ENCODE peak calls at places on chromosome 14, in four cellular contexts. V, K, Q and Z are unnamed samples.

GRCh38 chr14:61973981-61974380 is 211.8 kb downstream of the SNAPC1 start:
- DNase-seq in V (peak), K (no peak), Q (no peak), Z (no peak)

GRCh38 chr14:96519970-96520369 is 17.8 kb downstream of the PAPOLA start:
- DNase-seq in V (no peak), K (no peak), Q (no peak), Z (no peak)

GRCh38 chr14:54567224-54567633 is 301 bp downstream of the SAMD4A start:
- DNase-seq in V (no peak), K (peak), Q (no peak), Z (no peak)

GRCh38 chr14:51488569-51489220 is 163.0 kb upstream of the FRMD6 start:
- DNase-seq in V (no peak), K (no peak), Q (no peak), Z (no peak)

GRCh38 chr14:66813636-66814035 is 305.7 kb downstream of the GPHN start:
- DNase-seq in V (no peak), K (no peak), Q (no peak), Z (no peak)

GRCh38 chr14:71187633-71188356 is 280.5 kb downstream of the PCNX1 start:
- DNase-seq in V (no peak), K (no peak), Q (no peak), Z (no peak)

GRCh38 chr14:73863209-73863608 is 11.6 kb downstream of the PTGR2 start:
- DNase-seq in V (no peak), K (no peak), Q (no peak), Z (no peak)

GRCh38 chr14:56129941-56130340 is 11.7 kb downstream of the PELI2 start:
- DNase-seq in V (no peak), K (peak), Q (no peak), Z (no peak)

GRCh38 chr14:35299708-35300107 is 7.5 kb downstream of the PSMA6 start:
- DNase-seq in V (no peak), K (no peak), Q (no peak), Z (no peak)

GRCh38 chr14:96261772-96262485 is 5.9 kb downstream of the BDKRB1 start:
- DNase-seq in V (no peak), K (no peak), Q (peak), Z (no peak)

GRCh38 chr14:101564819-101565698 is 3.8 kb downstream of the DIO3 start:
- DNase-seq in V (no peak), K (no peak), Q (no peak), Z (no peak)

GRCh38 chr14:104346608-104347007 is 208.2 kb downstream of the KIF26A start:
- DNase-seq in V (no peak), K (no peak), Q (peak), Z (no peak)

GRCh38 chr14:33986804-33987203 is 35.9 kb upstream of the EGLN3 start:
- DNase-seq in V (peak), K (no peak), Q (no peak), Z (peak)

GRCh38 chr14:91186515-91187066 is 57.9 kb downstream of the GPR68 start:
- DNase-seq in V (no peak), K (no peak), Q (no peak), Z (no peak)

GRCh38 chr14:35847636-35848035 is 21.5 kb downstream of the BRMS1L start:
- DNase-seq in V (no peak), K (no peak), Q (no peak), Z (no peak)

GRCh38 chr14:54146601-54147000 is 190.0 kb upstream of the BMP4 start:
- DNase-seq in V (no peak), K (no peak), Q (no peak), Z (no peak)

GRCh38 chr14:101947577-101947903 is 16.8 kb upstream of the DYNC1H1 start:
- DNase-seq in V (no peak), K (no peak), Q (no peak), Z (no peak)

GRCh38 chr14:64193821-64194220 is 100.3 kb downstream of the ESR2 start:
- DNase-seq in V (no peak), K (no peak), Q (no peak), Z (no peak)

GRCh38 chr14:89849931-89850330 is 104.6 kb downstream of the EFCAB11 start:
- DNase-seq in V (peak), K (no peak), Q (no peak), Z (no peak)

GRCh38 chr14:101851716-101852395 is 90.3 kb downstream of the PPP2R5C start:
- DNase-seq in V (peak), K (no peak), Q (no peak), Z (no peak)

GRCh38 chr14:24430682-24431568 is 1.2 kb downstream of the KHNYN start:
- DNase-seq in V (peak), K (no peak), Q (no peak), Z (peak)

GRCh38 chr14:96042218-96042930 is 3.2 kb downstream of the C14orf132 start:
- DNase-seq in V (peak), K (no peak), Q (no peak), Z (no peak)

DNA sequence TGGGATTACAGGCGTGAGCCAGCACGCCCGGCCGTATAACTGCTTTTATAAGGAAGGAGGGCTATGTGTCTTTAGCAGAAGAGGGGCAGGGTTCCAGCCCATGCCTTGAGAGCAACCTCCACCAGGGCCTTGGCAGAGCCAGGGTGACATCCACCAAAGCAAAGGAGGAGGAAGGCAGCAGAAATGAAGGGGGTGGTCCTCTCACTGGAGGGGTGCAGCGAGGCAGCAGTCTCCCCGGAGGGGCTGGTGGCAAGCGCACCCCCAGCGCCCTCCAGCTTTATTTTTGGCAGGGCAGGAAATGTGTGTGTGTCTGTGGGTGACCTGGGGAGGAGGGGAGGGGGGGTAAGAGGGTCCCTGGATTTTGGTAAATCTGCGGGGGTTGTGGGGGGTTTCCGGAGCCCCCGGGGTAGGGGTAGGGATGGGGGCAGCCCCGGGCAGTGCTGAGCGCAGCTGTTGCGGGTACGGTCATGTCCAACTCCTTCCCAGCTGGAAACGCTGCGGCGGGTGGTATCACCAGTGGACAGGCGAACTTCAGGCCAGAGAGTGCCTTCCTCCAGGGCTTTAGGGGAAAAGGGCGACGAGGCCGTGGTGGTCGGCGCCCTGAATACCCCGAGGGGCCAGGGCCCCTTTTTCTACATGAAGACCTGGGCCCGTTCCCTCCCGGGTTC is 55.0 kb downstream of the FOS start:
- DNase-seq in V (no peak), K (no peak), Q (peak), Z (no peak)
- TF ChIP-seq CTCF in V (no peak), K (no peak), Q (no peak), Z (no peak)

GRCh38 chr14:76309572-76310551 is 66.1 kb upstream of the ESRRB start:
- DNase-seq in V (no peak), K (peak), Q (no peak), Z (no peak)
- TF ChIP-seq CTCF in V (no peak), K (peak), Q (no peak), Z (no peak)

DNA sequence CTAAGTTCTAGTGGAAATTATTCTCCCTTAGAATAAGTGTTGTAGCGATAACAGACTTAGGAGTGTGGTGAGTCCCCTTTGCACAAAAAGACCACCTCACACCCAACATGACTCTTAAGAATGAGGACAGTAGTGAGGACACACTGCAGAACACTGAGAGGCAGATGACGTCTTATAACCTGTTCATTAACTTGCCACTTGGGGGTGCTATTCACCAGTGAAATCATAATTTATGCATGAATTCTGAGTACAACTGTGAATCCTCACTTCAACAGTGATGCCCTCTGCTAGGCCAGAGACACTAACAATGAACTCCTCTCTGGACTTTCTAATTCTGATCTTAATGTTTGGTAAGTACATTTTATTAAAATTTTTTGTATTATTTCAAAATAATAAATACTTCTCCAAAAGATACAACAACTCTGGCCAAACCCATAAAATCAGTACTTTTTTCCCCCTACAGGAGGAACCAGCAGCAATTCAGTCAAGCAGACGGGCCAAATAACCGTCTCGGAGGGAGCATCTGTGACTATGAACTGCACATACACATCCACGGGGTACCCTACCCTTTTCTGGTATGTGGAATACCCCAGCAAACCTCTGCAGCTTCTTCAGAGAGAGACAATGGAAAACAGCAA is 274.7 kb downstream of the DAD1 start:
- DNase-seq in V (peak), K (no peak), Q (no peak), Z (no peak)
- TF ChIP-seq CTCF in V (peak), K (peak), Q (peak), Z (peak)

GRCh38 chr14:80927385-80927989 is 14.1 kb downstream of the CEP128 start:
- DNase-seq in V (no peak), K (no peak), Q (no peak), Z (no peak)
- TF ChIP-seq CTCF in V (peak), K (no peak), Q (no peak), Z (no peak)

GRCh38 chr14:94795372-94795771 is 25.5 kb upstream of the GSC start:
- DNase-seq in V (no peak), K (no peak), Q (no peak), Z (no peak)
- TF ChIP-seq CTCF in V (no peak), K (no peak), Q (no peak), Z (no peak)

GRCh38 chr14:76933515-76933914 is 95.0 kb downstream of the IRF2BPL start:
- DNase-seq in V (no peak), K (no peak), Q (no peak), Z (no peak)

GRCh38 chr14:76930549-76930948 is 98.0 kb downstream of the IRF2BPL start:
- DNase-seq in V (no peak), K (no peak), Q (no peak), Z (no peak)

GRCh38 chr14:76928301-76928700 is 100.2 kb downstream of the IRF2BPL start:
- DNase-seq in V (no peak), K (no peak), Q (no peak), Z (no peak)

GRCh38 chr14:76929927-76930326 is 98.6 kb downstream of the IRF2BPL start:
- DNase-seq in V (no peak), K (no peak), Q (peak), Z (no peak)

GRCh38 chr14:76931629-76932402 is 96.7 kb downstream of the IRF2BPL start:
- DNase-seq in V (no peak), K (no peak), Q (no peak), Z (no peak)
- TF ChIP-seq CTCF in V (no peak), K (no peak), Q (no peak), Z (no peak)

GRCh38 chr14:32078030-32078793 is 1.1 kb downstream of the ARHGAP5 start:
- DNase-seq in V (peak), K (peak), Q (peak), Z (peak)

GRCh38 chr14:32078794-32079663 is 1.9 kb downstream of the ARHGAP5 start:
- DNase-seq in V (peak), K (no peak), Q (no peak), Z (no peak)

GRCh38 chr14:32076278-32077080 is 625 bp upstream of the ARHGAP5 start:
- DNase-seq in V (peak), K (peak), Q (peak), Z (peak)

GRCh38 chr14:32075636-32076277 is 1.3 kb upstream of the ARHGAP5 start:
- DNase-seq in V (peak), K (peak), Q (peak), Z (no peak)

DNA sequence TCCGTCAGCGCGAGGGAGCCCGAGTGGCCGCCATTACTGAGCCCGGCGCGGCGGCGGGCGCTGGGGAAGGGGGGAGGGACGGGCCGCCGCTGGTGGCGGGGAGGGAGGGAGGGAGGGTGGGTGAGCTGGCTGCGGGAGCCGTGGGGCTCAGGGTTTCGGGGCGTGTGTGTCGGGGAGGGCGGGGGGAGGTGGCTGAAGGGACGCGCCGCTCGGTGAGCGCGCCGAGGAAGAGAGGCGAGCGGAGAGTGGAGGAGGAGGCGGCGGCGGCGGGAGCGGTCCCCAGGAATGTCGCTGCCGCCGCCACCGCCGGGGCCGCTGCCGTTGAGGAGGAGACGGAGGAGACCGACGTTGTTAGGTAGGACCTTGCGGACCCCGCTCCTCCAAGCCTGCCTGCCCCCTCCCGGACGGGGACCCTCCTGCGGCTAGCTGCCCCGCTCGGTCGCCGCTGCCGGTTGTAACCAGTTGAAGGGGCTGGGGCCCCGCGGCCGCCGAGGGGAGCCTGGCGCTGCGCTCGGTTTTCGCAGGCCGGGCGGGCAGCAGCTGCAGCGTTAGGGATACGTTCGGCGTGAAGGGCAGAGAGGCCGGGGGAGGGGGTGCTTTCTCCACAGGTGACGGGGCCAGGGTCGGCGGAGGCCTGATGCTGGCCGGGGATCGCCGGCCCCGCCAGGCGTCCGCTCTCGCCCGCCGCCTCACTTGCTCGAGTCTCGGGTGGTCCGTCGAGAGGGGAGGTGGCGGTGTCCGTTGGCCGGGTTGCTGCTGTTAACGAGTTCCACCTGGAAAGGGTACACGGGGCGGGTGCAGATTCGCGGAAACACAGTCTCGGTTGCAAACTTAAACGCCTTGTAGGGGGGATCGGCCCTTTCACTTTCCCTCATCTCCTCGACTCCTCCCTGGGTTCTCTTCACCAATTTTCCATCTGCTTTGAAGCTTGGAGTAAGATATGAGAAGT is at the start of gene ARHGAP5:
- DNase-seq in V (peak), K (no peak), Q (peak), Z (no peak)
- TF ChIP-seq CTCF in V (peak), K (peak), Q (no peak), Z (no peak)

GRCh38 chr14:68283378-68284123 is 464.0 kb downstream of the RAD51B start:
- DNase-seq in V (no peak), K (peak), Q (no peak), Z (no peak)
- TF ChIP-seq CTCF in V (no peak), K (no peak), Q (no peak), Z (no peak)

GRCh38 chr14:106564058-106564643 is 1037.8 kb downstream of the TMEM121 start:
- DNase-seq in V (no peak), K (no peak), Q (no peak), Z (no peak)
- TF ChIP-seq CTCF in V (peak), K (no peak), Q (no peak), Z (no peak)